ENCODE peak calls at places on chromosomes 2 and 18, in five cellular contexts. F is HT-29, S is choroid plexus epithelial cell, M is fibroblast of the conjunctiva, H is psoas muscle. B is an unnamed sample.

GRCh38 chr2:176423819-176424218 is 154.6 kb downstream of the MTX2 start:
- DNase-seq in M (no peak), H (no peak), S (no peak), F (no peak), B (no peak)

GRCh38 chr18:13563390-13563805 is 163.0 kb downstream of the FAM210A start:
- DNase-seq in M (no peak), S (no peak), H (no peak), F (no peak), B (peak)

GRCh38 chr2:194203898-194204297 is 1453.1 kb upstream of the SLC39A10 start:
- DNase-seq in S (peak), H (no peak), M (peak), F (no peak), B (no peak)

GRCh38 chr2:191878576-191879298 is 31.8 kb upstream of the CAVIN2 start:
- DNase-seq in H (no peak), S (peak), F (peak), M (no peak), B (peak)

GRCh38 chr2:42371621-42372473 is 10.8 kb upstream of the COX7A2L start:
- DNase-seq in S (peak), M (no peak), H (no peak), F (no peak), B (no peak)

GRCh38 chr2:178072000-178072382 is 586 bp downstream of the PDE11A start:
- DNase-seq in M (no peak), H (no peak), S (no peak), F (no peak), B (no peak)

GRCh38 chr18:50401888-50402287 is 27.0 kb downstream of the SKA1 start:
- DNase-seq in M (peak), S (peak), H (peak), F (peak), B (peak)

GRCh38 chr2:194867328-194867727 is 789.7 kb upstream of the SLC39A10 start:
- DNase-seq in H (no peak), S (peak), M (no peak), F (peak), B (peak)

GRCh38 chr18:79323471-79323870 is 72.3 kb upstream of the NFATC1 start:
- DNase-seq in M (no peak), S (no peak), F (no peak), H (no peak), B (no peak)

GRCh38 chr2:219272995-219273394 is 6.2 kb upstream of the DNAJB2 start:
- DNase-seq in F (no peak), H (no peak), M (no peak), S (no peak), B (no peak)

GRCh38 chr2:39127973-39128372 is 7.1 kb upstream of the SOS1 start:
- DNase-seq in F (no peak), S (no peak), M (no peak), H (no peak), B (no peak)

GRCh38 chr2:214203199-214203598 is 207.7 kb upstream of the VWC2L start:
- DNase-seq in M (no peak), H (no peak), F (no peak), S (peak), B (no peak)

GRCh38 chr2:26495705-26496271 is 17.9 kb upstream of the OTOF start:
- DNase-seq in H (no peak), S (no peak), F (no peak), M (no peak), B (peak)

GRCh38 chr2:51103205-51103604 is 71.3 kb upstream of the NRXN1 start:
- DNase-seq in H (no peak), S (peak), M (no peak), F (peak), B (no peak)

GRCh38 chr2:195604723-195605122 is 52.3 kb upstream of the SLC39A10 start:
- DNase-seq in H (no peak), S (no peak), M (no peak), F (no peak), B (no peak)

GRCh38 chr2:48427552-48427951 is 102.4 kb upstream of the STON1 start:
- DNase-seq in F (no peak), M (no peak), S (no peak), H (no peak), B (no peak)

B was measured in dermis blood vessel endothelial cell.